ENCODE peak calls at places on chromosomes 1 and 21, in ten cellular contexts. One of them, this sample, is unnamed.

GRCh38 chr1:160741092-160741501 is 2.0 kb downstream of the SLAMF7 start:
- DNase-seq in H1: no peak
- DNase-seq in A549: no peak
- DNase-seq in GM20000: no peak
- DNase-seq in fibroblast of lung: no peak
- DNase-seq in mesothelial cell of epicardium: no peak
- DNase-seq in B cell: no peak
- DNase-seq in HepG2: no peak
- DNase-seq in IMR-90: no peak
- DNase-seq in gastrocnemius medialis: no peak
- DNase-seq in this sample: no peak

GRCh38 chr1:235938714-235939487 is 72.2 kb upstream of the LYST start:
- DNase-seq in H1: no peak
- DNase-seq in A549: no peak
- DNase-seq in GM20000: peak; percentile 26
- DNase-seq in fibroblast of lung: no peak
- DNase-seq in mesothelial cell of epicardium: no peak
- DNase-seq in B cell: peak; percentile 57
- DNase-seq in HepG2: no peak
- DNase-seq in IMR-90: no peak
- DNase-seq in gastrocnemius medialis: no peak
- DNase-seq in this sample: peak; percentile 57

GRCh38 chr1:207873055-207873890 is 37.7 kb downstream of the CD34 start:
- DNase-seq in H1: no peak
- DNase-seq in A549: no peak
- DNase-seq in GM20000: peak; percentile 48
- DNase-seq in fibroblast of lung: no peak
- DNase-seq in mesothelial cell of epicardium: no peak
- DNase-seq in B cell: peak; percentile 33
- DNase-seq in HepG2: no peak
- DNase-seq in IMR-90: no peak
- DNase-seq in gastrocnemius medialis: no peak
- DNase-seq in this sample: peak; percentile 44

GRCh38 chr1:156033011-156033410 is 12.3 kb upstream of the SSR2 start:
- DNase-seq in H1: no peak
- DNase-seq in A549: no peak
- DNase-seq in GM20000: no peak
- DNase-seq in fibroblast of lung: no peak
- DNase-seq in mesothelial cell of epicardium: no peak
- DNase-seq in B cell: no peak
- DNase-seq in HepG2: no peak
- DNase-seq in IMR-90: peak; percentile 39
- DNase-seq in gastrocnemius medialis: no peak
- DNase-seq in this sample: no peak

GRCh38 chr1:22711071-22711470 is 432 bp downstream of the EPHB2 start:
- DNase-seq in H1: no peak
- DNase-seq in A549: no peak
- DNase-seq in GM20000: peak; percentile 56
- DNase-seq in fibroblast of lung: no peak
- DNase-seq in mesothelial cell of epicardium: no peak
- DNase-seq in B cell: peak; percentile 56
- DNase-seq in HepG2: no peak
- DNase-seq in IMR-90: no peak
- DNase-seq in gastrocnemius medialis: no peak
- DNase-seq in this sample: no peak

GRCh38 chr1:109912873-109913272 is 2.2 kb downstream of the CSF1 start:
- DNase-seq in H1: no peak
- DNase-seq in A549: no peak
- DNase-seq in GM20000: no peak
- DNase-seq in fibroblast of lung: no peak
- DNase-seq in mesothelial cell of epicardium: no peak
- DNase-seq in B cell: no peak
- DNase-seq in HepG2: no peak
- DNase-seq in IMR-90: peak; percentile 31
- DNase-seq in gastrocnemius medialis: no peak
- DNase-seq in this sample: no peak

GRCh38 chr1:234848972-234849641 is 239.1 kb upstream of the IRF2BP2 start:
- DNase-seq in H1: no peak
- DNase-seq in A549: no peak
- DNase-seq in GM20000: no peak
- DNase-seq in fibroblast of lung: peak; percentile 20
- DNase-seq in mesothelial cell of epicardium: no peak
- DNase-seq in B cell: no peak
- DNase-seq in HepG2: no peak
- DNase-seq in IMR-90: peak; percentile 86
- DNase-seq in gastrocnemius medialis: no peak
- DNase-seq in this sample: no peak

GRCh38 chr21:38619865-38620513 is 121.7 kb upstream of the ERG start:
- DNase-seq in H1: no peak
- DNase-seq in A549: no peak
- DNase-seq in GM20000: no peak
- DNase-seq in fibroblast of lung: no peak
- DNase-seq in mesothelial cell of epicardium: no peak
- DNase-seq in B cell: no peak
- DNase-seq in HepG2: no peak
- DNase-seq in IMR-90: no peak
- DNase-seq in gastrocnemius medialis: no peak
- DNase-seq in this sample: no peak

GRCh38 chr1:168407832-168408530 is 127.3 kb downstream of the TBX19 start:
- DNase-seq in H1: no peak
- DNase-seq in A549: no peak
- DNase-seq in GM20000: no peak
- DNase-seq in fibroblast of lung: no peak
- DNase-seq in mesothelial cell of epicardium: no peak
- DNase-seq in B cell: no peak
- DNase-seq in HepG2: no peak
- DNase-seq in IMR-90: no peak
- DNase-seq in gastrocnemius medialis: no peak
- DNase-seq in this sample: no peak

GRCh38 chr1:207866471-207867135 is 44.3 kb downstream of the CD34 start:
- DNase-seq in H1: no peak
- DNase-seq in A549: no peak
- DNase-seq in GM20000: no peak
- DNase-seq in fibroblast of lung: peak; percentile 64
- DNase-seq in mesothelial cell of epicardium: no peak
- DNase-seq in B cell: no peak
- DNase-seq in HepG2: no peak
- DNase-seq in IMR-90: peak; percentile 58
- DNase-seq in gastrocnemius medialis: peak; percentile 45
- DNase-seq in this sample: no peak

GRCh38 chr21:33117268-33117888 is 47.4 kb downstream of the OLIG1 start:
- DNase-seq in H1: no peak
- DNase-seq in A549: no peak
- DNase-seq in GM20000: no peak
- DNase-seq in fibroblast of lung: no peak
- DNase-seq in mesothelial cell of epicardium: no peak
- DNase-seq in B cell: no peak
- DNase-seq in HepG2: no peak
- DNase-seq in IMR-90: no peak
- DNase-seq in gastrocnemius medialis: no peak
- DNase-seq in this sample: no peak

GRCh38 chr1:23196627-23197328 is 20.5 kb downstream of the HTR1D start:
- DNase-seq in H1: no peak
- DNase-seq in A549: peak; percentile 80
- DNase-seq in GM20000: no peak
- DNase-seq in fibroblast of lung: peak; percentile 76
- DNase-seq in mesothelial cell of epicardium: no peak
- DNase-seq in B cell: no peak
- DNase-seq in HepG2: no peak
- DNase-seq in IMR-90: peak; percentile 98
- DNase-seq in gastrocnemius medialis: no peak
- DNase-seq in this sample: no peak

GRCh38 chr1:59427155-59427554 is 130.3 kb downstream of the FGGY start:
- DNase-seq in H1: no peak
- DNase-seq in A549: peak; percentile 15
- DNase-seq in GM20000: no peak
- DNase-seq in fibroblast of lung: no peak
- DNase-seq in mesothelial cell of epicardium: no peak
- DNase-seq in B cell: no peak
- DNase-seq in HepG2: no peak
- DNase-seq in IMR-90: peak; percentile 83
- DNase-seq in gastrocnemius medialis: peak; percentile 94
- DNase-seq in this sample: no peak

GRCh38 chr1:106952766-106953165 is 103.7 kb upstream of the PRMT6 start:
- DNase-seq in H1: no peak
- DNase-seq in A549: no peak
- DNase-seq in GM20000: no peak
- DNase-seq in fibroblast of lung: no peak
- DNase-seq in mesothelial cell of epicardium: no peak
- DNase-seq in B cell: no peak
- DNase-seq in HepG2: no peak
- DNase-seq in IMR-90: peak; percentile 3
- DNase-seq in gastrocnemius medialis: no peak
- DNase-seq in this sample: no peak

GRCh38 chr21:33948096-33948950 is 32.7 kb upstream of the ATP5PO start:
- DNase-seq in H1: peak; percentile 75
- DNase-seq in A549: peak; percentile 53
- DNase-seq in GM20000: peak; percentile 56
- DNase-seq in fibroblast of lung: peak; percentile 31
- DNase-seq in mesothelial cell of epicardium: no peak
- DNase-seq in B cell: no peak
- DNase-seq in HepG2: no peak
- DNase-seq in IMR-90: peak; percentile 30
- DNase-seq in gastrocnemius medialis: peak; percentile 50
- DNase-seq in this sample: peak; percentile 53

GRCh38 chr1:153612755-153613331 is at the start of gene S100A16:
- DNase-seq in H1: peak; percentile 75
- DNase-seq in A549: peak; percentile 92
- DNase-seq in GM20000: no peak
- DNase-seq in fibroblast of lung: peak; percentile 63
- DNase-seq in mesothelial cell of epicardium: no peak
- DNase-seq in B cell: no peak
- DNase-seq in HepG2: no peak
- DNase-seq in IMR-90: peak; percentile 61
- DNase-seq in gastrocnemius medialis: no peak
- DNase-seq in this sample: peak; percentile 30

GRCh38 chr1:79161077-79161476 is 154.5 kb upstream of the ADGRL4 start:
- DNase-seq in H1: no peak
- DNase-seq in A549: no peak
- DNase-seq in GM20000: no peak
- DNase-seq in fibroblast of lung: peak; percentile 54
- DNase-seq in mesothelial cell of epicardium: no peak
- DNase-seq in B cell: no peak
- DNase-seq in HepG2: no peak
- DNase-seq in IMR-90: peak; percentile 79
- DNase-seq in gastrocnemius medialis: no peak
- DNase-seq in this sample: no peak

GRCh38 chr1:247118946-247119446 is 14.8 kb upstream of the ZNF669 start:
- DNase-seq in H1: peak; percentile 89
- DNase-seq in A549: peak; percentile 10
- DNase-seq in GM20000: peak; percentile 55
- DNase-seq in fibroblast of lung: peak; percentile 21
- DNase-seq in mesothelial cell of epicardium: no peak
- DNase-seq in B cell: peak; percentile 27
- DNase-seq in HepG2: peak; percentile 79
- DNase-seq in IMR-90: no peak
- DNase-seq in gastrocnemius medialis: no peak
- DNase-seq in this sample: peak; percentile 56

GRCh38 chr1:1780598-1781525 is 2.6 kb upstream of the NADK start:
- DNase-seq in H1: no peak
- DNase-seq in A549: no peak
- DNase-seq in GM20000: no peak
- DNase-seq in fibroblast of lung: no peak
- DNase-seq in mesothelial cell of epicardium: no peak
- DNase-seq in B cell: no peak
- DNase-seq in HepG2: no peak
- DNase-seq in IMR-90: no peak
- DNase-seq in gastrocnemius medialis: no peak
- DNase-seq in this sample: no peak

GRCh38 chr1:210696709-210697108 is 368.0 kb downstream of the HHAT start:
- DNase-seq in H1: no peak
- DNase-seq in A549: no peak
- DNase-seq in GM20000: peak; percentile 58
- DNase-seq in fibroblast of lung: no peak
- DNase-seq in mesothelial cell of epicardium: no peak
- DNase-seq in B cell: no peak
- DNase-seq in HepG2: no peak
- DNase-seq in IMR-90: no peak
- DNase-seq in gastrocnemius medialis: no peak
- DNase-seq in this sample: peak; percentile 67
- TF ChIP-seq CTCF in H1: no peak
- TF ChIP-seq CTCF in A549: no peak
- TF ChIP-seq CTCF in GM20000: no peak
- TF ChIP-seq CTCF in fibroblast of lung: no peak
- TF ChIP-seq CTCF in mesothelial cell of epicardium: no peak
- TF ChIP-seq CTCF in B cell: no peak
- TF ChIP-seq CTCF in HepG2: no peak
- TF ChIP-seq CTCF in IMR-90: no peak
- TF ChIP-seq CTCF in gastrocnemius medialis: no peak
- TF ChIP-seq CTCF in this sample: no peak

GRCh38 chr21:18951291-18952038 is 547.9 kb upstream of the TMPRSS15 start:
- DNase-seq in H1: peak; percentile 55
- DNase-seq in A549: no peak
- DNase-seq in GM20000: no peak
- DNase-seq in fibroblast of lung: no peak
- DNase-seq in mesothelial cell of epicardium: no peak
- DNase-seq in B cell: no peak
- DNase-seq in HepG2: no peak
- DNase-seq in IMR-90: no peak
- DNase-seq in gastrocnemius medialis: no peak
- DNase-seq in this sample: no peak
- TF ChIP-seq CTCF in H1: peak; percentile 62
- TF ChIP-seq CTCF in A549: no peak
- TF ChIP-seq CTCF in GM20000: no peak
- TF ChIP-seq CTCF in fibroblast of lung: no peak
- TF ChIP-seq CTCF in mesothelial cell of epicardium: peak; percentile 23
- TF ChIP-seq CTCF in B cell: no peak
- TF ChIP-seq CTCF in HepG2: no peak
- TF ChIP-seq CTCF in IMR-90: no peak
- TF ChIP-seq CTCF in gastrocnemius medialis: no peak
- TF ChIP-seq CTCF in this sample: no peak

GRCh38 chr1:46528297-46528955 is 23.0 kb downstream of the KNCN start:
- DNase-seq in H1: peak; percentile 46
- DNase-seq in A549: no peak
- DNase-seq in GM20000: no peak
- DNase-seq in fibroblast of lung: no peak
- DNase-seq in mesothelial cell of epicardium: no peak
- DNase-seq in B cell: no peak
- DNase-seq in HepG2: no peak
- DNase-seq in IMR-90: peak; percentile 22
- DNase-seq in gastrocnemius medialis: no peak
- DNase-seq in this sample: no peak
- TF ChIP-seq CTCF in H1: peak; percentile 62
- TF ChIP-seq CTCF in A549: no peak
- TF ChIP-seq CTCF in GM20000: no peak
- TF ChIP-seq CTCF in fibroblast of lung: no peak
- TF ChIP-seq CTCF in mesothelial cell of epicardium: peak; percentile 6
- TF ChIP-seq CTCF in B cell: no peak
- TF ChIP-seq CTCF in HepG2: no peak
- TF ChIP-seq CTCF in IMR-90: peak; percentile 30
- TF ChIP-seq CTCF in gastrocnemius medialis: no peak
- TF ChIP-seq CTCF in this sample: no peak

GRCh38 chr1:53459321-53460175 is at the start of gene DMRTB1:
- DNase-seq in H1: no peak
- DNase-seq in A549: no peak
- DNase-seq in GM20000: no peak
- DNase-seq in fibroblast of lung: no peak
- DNase-seq in mesothelial cell of epicardium: no peak
- DNase-seq in B cell: no peak
- DNase-seq in HepG2: no peak
- DNase-seq in IMR-90: no peak
- DNase-seq in gastrocnemius medialis: no peak
- DNase-seq in this sample: no peak
- TF ChIP-seq CTCF in H1: no peak
- TF ChIP-seq CTCF in A549: no peak
- TF ChIP-seq CTCF in GM20000: no peak
- TF ChIP-seq CTCF in fibroblast of lung: no peak
- TF ChIP-seq CTCF in mesothelial cell of epicardium: no peak
- TF ChIP-seq CTCF in B cell: no peak
- TF ChIP-seq CTCF in HepG2: no peak
- TF ChIP-seq CTCF in IMR-90: no peak
- TF ChIP-seq CTCF in gastrocnemius medialis: no peak
- TF ChIP-seq CTCF in this sample: no peak